ENCODE peak calls at places on chromosomes 1 and 21, in eight cellular contexts. Q, S, H, J, V, Z, Y and W are unnamed samples. For H3K4me1, the result is how much of the 10 kb centered on the place peaks cover.

GRCh38 chr1:54716299-54717047 is 812 bp downstream of the TTC4 start:
- DNase-seq in S (no peak), Q (peak), J (no peak), Y (no peak), H (no peak), V (peak), Z (no peak), W (no peak)

GRCh38 chr1:71548398-71548797 is 467.6 kb upstream of the ZRANB2 start:
- DNase-seq in H (no peak), V (no peak), S (no peak), Z (no peak), J (no peak), Q (no peak), Y (no peak), W (no peak)

GRCh38 chr1:10912441-10912840 is 100.0 kb upstream of the TARDBP start:
- DNase-seq in V (no peak), J (no peak), S (no peak), Y (peak), Q (no peak), H (no peak), Z (no peak), W (no peak)

GRCh38 chr1:174114788-174115448 is 44.4 kb upstream of the RABGAP1L start:
- DNase-seq in V (peak), J (peak), Z (peak), S (peak), H (peak), Y (no peak), Q (no peak), W (no peak)

GRCh38 chr1:24775901-24776300 is 30.7 kb downstream of the CLIC4 start:
- DNase-seq in Z (no peak), J (no peak), V (no peak), H (no peak), S (no peak), Y (no peak), Q (no peak), W (no peak)

GRCh38 chr1:218377143-218377660 is 32.1 kb downstream of the TGFB2 start:
- DNase-seq in J (peak), Z (peak), V (peak), Q (no peak), Y (no peak), S (no peak), H (no peak), W (no peak)

GRCh38 chr1:182189535-182190066 is 128.1 kb upstream of the ZNF648 start:
- DNase-seq in H (no peak), V (no peak), J (no peak), S (no peak), Z (no peak), Y (no peak), Q (no peak), W (no peak)

GRCh38 chr1:42973304-42973703 is 14.6 kb upstream of the SLC2A1 start:
- DNase-seq in Y (peak), H (peak), V (no peak), J (no peak), Z (no peak), S (no peak), Q (no peak), W (no peak)

GRCh38 chr1:219159946-219160645 is 13.6 kb upstream of the LYPLAL1 start:
- DNase-seq in V (no peak), Y (no peak), J (no peak), Q (no peak), Z (no peak), H (no peak), S (no peak), W (no peak)

GRCh38 chr1:58802640-58803476 is 19.0 kb upstream of the JUN start:
- DNase-seq in V (no peak), S (no peak), Y (no peak), J (no peak), H (no peak), Z (no peak), Q (no peak), W (no peak)

GRCh38 chr1:77347646-77348045 is 65.8 kb downstream of the AK5 start:
- DNase-seq in H (no peak), V (peak), Q (no peak), S (no peak), Z (peak), Y (no peak), J (peak), W (no peak)

GRCh38 chr21:44801468-44802395 is at the start of gene UBE2G2:
- DNase-seq in Y (peak), Z (peak), V (peak), J (peak), H (peak), S (peak), Q (no peak), W (peak)

GRCh38 chr1:205236526-205236925 is 8.8 kb downstream of the TMCC2 start:
- DNase-seq in Z (no peak), Y (no peak), V (no peak), J (no peak), H (no peak), Q (no peak), S (no peak), W (no peak)

GRCh38 chr1:26540346-26540745 is 10.8 kb downstream of the RPS6KA1 start:
- DNase-seq in H (no peak), Q (no peak), V (no peak), S (no peak), Z (no peak), Y (no peak), J (no peak), W (no peak)

GRCh38 chr1:184442260-184442659 is 55.4 kb downstream of the C1orf21 start:
- DNase-seq in Y (no peak), J (no peak), V (no peak), H (no peak), S (no peak), Q (no peak), Z (no peak), W (no peak)
- H3K4me1 ChIP-seq in Y (under half), J (under half), V (under half), H (under half), S (under half), Q (under half), Z (under half), W (under half)

GRCh38 chr1:114505148-114505561 is 5.8 kb downstream of the TRIM33 start:
- DNase-seq in H (no peak), Z (no peak), Y (no peak), J (no peak), S (peak), V (no peak), Q (no peak), W (no peak)
- TF ChIP-seq POLR2AphosphoS5 in H (no peak), Z (no peak), Y (no peak), J (no peak), S (no peak), V (no peak), Q (no peak), W (no peak)

GRCh38 chr1:115461526-115461925 is 123.5 kb upstream of the NGF start:
- DNase-seq in Z (no peak), S (no peak), H (no peak), V (peak), Y (no peak), J (no peak), Q (no peak), W (no peak)

GRCh38 chr1:115466433-115466832 is 128.4 kb upstream of the NGF start:
- DNase-seq in Q (no peak), Y (no peak), S (no peak), H (no peak), J (no peak), Z (no peak), V (no peak), W (no peak)

GRCh38 chr1:115465802-115466363 is 127.8 kb upstream of the NGF start:
- DNase-seq in H (no peak), Z (no peak), V (no peak), J (no peak), S (no peak), Q (no peak), Y (no peak), W (no peak)

GRCh38 chr1:115462677-115463076 is 124.6 kb upstream of the NGF start:
- DNase-seq in V (no peak), Z (no peak), H (no peak), S (no peak), J (no peak), Y (no peak), Q (no peak), W (no peak)

DNA sequence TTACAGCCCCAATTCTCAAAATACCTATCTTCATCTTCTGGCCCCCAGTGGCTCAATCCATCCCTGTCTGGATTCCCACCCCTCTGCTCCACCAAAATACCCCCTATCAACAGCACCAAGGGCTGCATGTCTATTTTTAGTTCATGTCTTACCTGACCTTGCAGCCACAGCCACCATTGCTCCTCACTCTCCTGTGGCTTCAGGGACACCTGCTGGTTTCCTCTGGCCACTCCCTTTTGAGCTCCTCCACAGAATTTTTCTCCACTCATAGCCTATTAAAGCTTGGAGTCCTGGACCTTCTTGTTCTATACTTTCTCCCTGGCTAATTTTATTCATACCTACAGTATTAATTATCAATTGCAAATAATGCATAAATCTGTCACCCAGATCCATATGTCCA is 125.3 kb upstream of the NGF start:
- DNase-seq in S (no peak), Y (no peak), Z (no peak), H (no peak), J (no peak), V (no peak), Q (no peak), W (no peak)
- TF ChIP-seq CTCF in S (no peak), Y (no peak), Z (no peak), H (no peak), J (no peak), V (no peak), Q (no peak), W (no peak)

GRCh38 chr1:46303038-46303871 is at the start of the genes LRRC41 and UQCRH:
- DNase-seq in Q (peak), V (peak), J (peak), S (peak), H (peak), Y (peak), Z (peak), W (peak)

GRCh38 chr1:46302091-46303037 is 1.1 kb downstream of the LRRC41 start:
- DNase-seq in H (peak), Z (peak), V (peak), J (peak), S (peak), Q (no peak), Y (peak), W (peak)

GRCh38 chr1:46303872-46304326 is 401 bp downstream of the UQCRH start:
- DNase-seq in Y (no peak), H (no peak), Q (no peak), J (peak), Z (no peak), V (no peak), S (no peak), W (no peak)

GRCh38 chr1:46300673-46301405 is 2.6 kb downstream of the LRRC41 start:
- DNase-seq in Q (no peak), Z (no peak), V (no peak), J (peak), H (no peak), S (no peak), Y (no peak), W (no peak)

GRCh38 chr1:46301406-46302090 is 1.9 kb downstream of the LRRC41 start:
- DNase-seq in Z (peak), H (no peak), Q (no peak), Y (no peak), J (no peak), S (peak), V (peak), W (peak)
- H3K4me1 ChIP-seq in Z (under half), H (under half), Q (under half), Y (under half), J (under half), S (under half), V (under half), W (under half)